ENCODE peak calls at places on chromosomes 11 and 22, in ten cellular contexts. K is kidney epithelial cell, F is fibroblast of pulmonary artery, W is stomach, T is ovary, P is endothelial cell, X is kidney, Z is cardiac fibroblast, B is GM10248, M is cardiac muscle cell. G is an unnamed sample.

GRCh38 chr11:72821221-72821919 is 7.2 kb downstream of the ATG16L2 start:
- DNase-seq in K (no peak), F (no peak), W (peak; percentile 37), T (no peak), P (no peak), X (no peak), Z (no peak), B (no peak), M (no peak), G (no peak)

GRCh38 chr11:86162257-86162656 is 82.3 kb upstream of the EED start:
- DNase-seq in K (no peak), F (peak; percentile 83), W (no peak), T (peak; percentile 55), P (no peak), X (peak; percentile 66), Z (peak; percentile 89), B (no peak), M (peak; percentile 87), G (no peak)

GRCh38 chr11:95242202-95242989 is 11.4 kb upstream of the SESN3 start:
- DNase-seq in K (no peak), F (no peak), W (no peak), T (no peak), P (no peak), X (no peak), Z (no peak), B (no peak), M (no peak), G (no peak)

GRCh38 chr22:23269441-23270211 is 89.3 kb downstream of the BCR start:
- DNase-seq in K (no peak), F (no peak), W (no peak), T (no peak), P (no peak), X (no peak), Z (no peak), B (peak; percentile 49), M (no peak), G (no peak)

GRCh38 chr11:129861702-129862107 is 33.7 kb downstream of the NFRKB start:
- DNase-seq in K (peak; percentile 94), F (peak; percentile 94), W (peak; percentile 89), T (peak; percentile 72), P (no peak), X (no peak), Z (peak; percentile 94), B (no peak), M (peak; percentile 94), G (no peak)

GRCh38 chr11:76459299-76459698 is 14.5 kb downstream of the EMSY start:
- DNase-seq in K (no peak), F (no peak), W (no peak), T (no peak), P (no peak), X (no peak), Z (peak; percentile 3), B (no peak), M (no peak), G (no peak)

GRCh38 chr22:37228106-37229011 is 15.7 kb downstream of the RAC2 start:
- DNase-seq in K (no peak), F (peak; percentile 54), W (no peak), T (no peak), P (no peak), X (peak; percentile 69), Z (peak; percentile 74), B (no peak), M (peak; percentile 83), G (peak; percentile 79)

GRCh38 chr11:73239111-73239521 is 21.0 kb downstream of the P2RY2 start:
- DNase-seq in K (no peak), F (no peak), W (no peak), T (peak; percentile 21), P (no peak), X (peak; percentile 49), Z (no peak), B (no peak), M (no peak), G (no peak)

GRCh38 chr11:116689413-116690127 is 83.2 kb downstream of the BUD13 start:
- DNase-seq in K (no peak), F (no peak), W (no peak), T (no peak), P (no peak), X (no peak), Z (no peak), B (peak; percentile 4), M (no peak), G (no peak)

GRCh38 chr11:47552086-47552580 is 799 bp downstream of the CELF1 start:
- DNase-seq in K (no peak), F (peak; percentile 53), W (no peak), T (peak; percentile 55), P (peak; percentile 44), X (peak; percentile 83), Z (peak; percentile 51), B (no peak), M (peak; percentile 66), G (peak; percentile 46)

GRCh38 chr11:60040109-60040508 is at the start of gene OOSP2:
- DNase-seq in K (no peak), F (no peak), W (no peak), T (no peak), P (no peak), X (no peak), Z (no peak), B (no peak), M (no peak), G (no peak)

GRCh38 chr11:67354314-67355022 is 1.1 kb upstream of the POLD4 start:
- DNase-seq in K (peak; percentile 90), F (peak; percentile 97), W (peak; percentile 68), T (peak; percentile 76), P (no peak), X (peak; percentile 90), Z (peak; percentile 96), B (peak; percentile 32), M (peak; percentile 93), G (peak; percentile 52)

GRCh38 chr22:43639228-43639948 is 172.7 kb downstream of the EFCAB6 start:
- DNase-seq in K (no peak), F (no peak), W (no peak), T (no peak), P (no peak), X (no peak), Z (no peak), B (no peak), M (no peak), G (no peak)

GRCh38 chr11:125886997-125887372 is 483 bp upstream of the HYLS1 start:
- DNase-seq in K (no peak), F (peak; percentile 12), W (no peak), T (peak; percentile 61), P (no peak), X (peak; percentile 85), Z (peak; percentile 20), B (peak; percentile 27), M (peak; percentile 42), G (peak; percentile 62)

GRCh38 chr11:134357545-134357839 is 25.7 kb downstream of the GLB1L2 start:
- DNase-seq in K (no peak), F (no peak), W (no peak), T (no peak), P (no peak), X (peak; percentile 67), Z (no peak), B (no peak), M (no peak), G (no peak)

GRCh38 chr22:45059296-45059695 is 49.5 kb upstream of the PHF21B start:
- DNase-seq in K (no peak), F (no peak), W (no peak), T (no peak), P (no peak), X (no peak), Z (no peak), B (no peak), M (no peak), G (no peak)

GRCh38 chr11:17604201-17604912 is 57.3 kb downstream of the OTOG start:
- DNase-seq in K (no peak), F (no peak), W (peak; percentile 20), T (no peak), P (no peak), X (no peak), Z (no peak), B (no peak), M (no peak), G (no peak)

GRCh38 chr22:26404851-26405357 is 24.2 kb upstream of the ASPHD2 start:
- DNase-seq in K (no peak), F (no peak), W (no peak), T (no peak), P (no peak), X (no peak), Z (no peak), B (no peak), M (no peak), G (no peak)

GRCh38 chr11:102915044-102915375 is 40.2 kb upstream of the MMP12 start:
- DNase-seq in K (no peak), F (no peak), W (no peak), T (no peak), P (no peak), X (no peak), Z (no peak), B (no peak), M (no peak), G (no peak)
- TF ChIP-seq CTCF in K (no peak), F (no peak), W (no peak), T (no peak), P (peak; percentile 3), X (no peak), Z (no peak), B (no peak), M (no peak), G (no peak)

GRCh38 chr11:113985906-113986305 is 11.0 kb downstream of the HTR3A start:
- DNase-seq in K (no peak), F (no peak), W (no peak), T (no peak), P (no peak), X (no peak), Z (no peak), B (no peak), M (no peak), G (no peak)
- TF ChIP-seq CTCF in K (no peak), F (no peak), W (no peak), T (no peak), P (no peak), X (no peak), Z (no peak), B (no peak), M (no peak), G (no peak)

DNA sequence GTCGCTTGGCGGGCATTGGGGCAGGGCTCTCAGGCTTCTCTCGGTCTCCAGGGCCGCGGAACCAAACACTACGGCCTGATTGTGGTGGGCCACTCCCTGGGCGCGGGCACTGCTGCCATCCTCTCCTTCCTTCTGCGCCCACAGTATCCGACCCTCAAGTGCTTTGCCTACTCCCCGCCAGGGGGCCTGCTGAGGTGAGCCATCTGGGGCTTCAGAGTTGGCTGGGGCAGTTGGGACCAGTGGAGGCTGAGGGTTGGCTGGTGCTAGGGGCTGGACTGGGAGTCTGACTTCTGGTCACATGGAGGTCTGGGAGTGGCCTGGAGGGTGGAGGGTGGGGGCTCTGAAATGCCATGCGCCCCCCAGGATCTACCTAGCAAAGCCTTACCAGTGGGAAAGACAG is 15.3 kb upstream of the MYRF start:
- DNase-seq in K (no peak), F (no peak), W (no peak), T (no peak), P (no peak), X (no peak), Z (no peak), B (no peak), M (no peak), G (no peak)
- TF ChIP-seq CTCF in K (no peak), F (no peak), W (no peak), T (no peak), P (no peak), X (no peak), Z (no peak), B (no peak), M (no peak), G (no peak)

DNA sequence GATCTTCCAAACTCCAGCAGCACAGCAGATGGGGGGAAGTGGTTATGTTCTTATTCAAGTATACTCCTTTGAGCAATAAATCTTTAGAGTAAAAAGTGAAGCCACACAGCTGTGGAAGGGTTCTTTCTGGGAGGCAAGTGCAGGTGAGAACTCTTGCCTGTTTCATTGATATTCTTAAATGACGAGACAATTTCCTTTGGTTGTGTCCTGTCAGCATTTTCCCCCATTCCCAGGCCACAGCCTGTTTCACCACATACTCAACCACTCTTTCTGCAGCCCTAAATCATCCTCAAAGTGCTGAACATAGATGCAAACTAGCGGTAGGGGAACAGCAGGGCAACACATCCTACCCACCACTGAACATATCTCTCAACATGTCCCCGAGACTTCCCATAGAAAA is 207.3 kb upstream of the MTNR1B start:
- DNase-seq in K (no peak), F (no peak), W (no peak), T (no peak), P (no peak), X (no peak), Z (no peak), B (no peak), M (no peak), G (no peak)
- TF ChIP-seq CTCF in K (no peak), F (no peak), W (no peak), T (no peak), P (no peak), X (no peak), Z (no peak), B (no peak), M (no peak), G (no peak)

G was measured in activated CD8-positive, alpha-beta T cell treated with anti-CD3 and anti-CD28 coated beads for 36 hours.